ENCODE peak calls at places on chromosomes 7 and 10, in six cellular contexts. E is activated T-cell treated with anti-CD3 and anti-CD28 coated beads for 1 hour; O is B cell; Z is AG08396; Q is iPS-NIHi11; R is stimulated activated CD8-positive, alpha-beta memory T cell treated with anti-CD3 and anti-CD28 coated beads, Interleukin-7, amount 100 ng/mL, for 24 hours. G is an unnamed sample.

GRCh38 chr7:5603193-5604140 is 178.0 kb downstream of the RNF216 start:
- DNase-seq in E (no peak), O (no peak), Z (no peak), Q (no peak), R (no peak), G (no peak)

GRCh38 chr7:7181519-7182155 is 707 bp upstream of the C1GALT1 start:
- DNase-seq in E (peak; percentile 34), O (peak; percentile 73), Z (peak; percentile 15), Q (peak; percentile 64), R (peak; percentile 19), G (no peak)

GRCh38 chr7:74026406-74027123 is 1.4 kb upstream of the ELN start:
- DNase-seq in E (peak; percentile 51), O (peak; percentile 68), Z (peak; percentile 85), Q (peak; percentile 88), R (peak; percentile 54), G (peak; percentile 27)

GRCh38 chr7:40715053-40715430 is 580.2 kb downstream of the SUGCT start:
- DNase-seq in E (no peak), O (no peak), Z (peak; percentile 12), Q (no peak), R (no peak), G (no peak)

GRCh38 chr10:71725998-71726672 is 6.6 kb upstream of the C10orf105 start:
- DNase-seq in E (no peak), O (no peak), Z (peak; percentile 61), Q (peak; percentile 66), R (peak; percentile 58), G (no peak)

GRCh38 chr10:9096288-9096687 is 1041.8 kb downstream of the GATA3 start:
- DNase-seq in E (no peak), O (no peak), Z (no peak), Q (no peak), R (no peak), G (no peak)

GRCh38 chr7:84194484-84195260 is at the start of gene SEMA3A:
- DNase-seq in E (no peak), O (no peak), Z (peak; percentile 59), Q (peak; percentile 52), R (no peak), G (peak; percentile 54)

GRCh38 chr7:99839560-99840011 is 11.8 kb downstream of the CYP3A43 start:
- DNase-seq in E (no peak), O (no peak), Z (no peak), Q (peak; percentile 31), R (no peak), G (no peak)

GRCh38 chr7:129431911-129432643 is 2.2 kb upstream of the STRIP2 start:
- DNase-seq in E (no peak), O (no peak), Z (no peak), Q (no peak), R (no peak), G (no peak)

G was measured in foreskin melanocyte.